ENCODE peak calls at places on chromosome 17, in five cellular contexts. O is sigmoid colon, M is HFF-Myc, A is tibial artery, G is psoas muscle. J is an unnamed sample.
A peak's percentile ranks its signal among the peaks of the same experiment; 100 is the strongest.

GRCh38 chr17:42553866-42554249 is 1.1 kb downstream of the HSD17B1 start:
- DNase-seq in A (no peak), G (peak; percentile 58), M (no peak), O (no peak), J (no peak)

GRCh38 chr17:83030432-83030831 is 49.0 kb upstream of the METRNL start:
- DNase-seq in G (no peak), A (no peak), O (peak; percentile 50), M (no peak), J (no peak)

GRCh38 chr17:35807371-35808144 is 1.7 kb upstream of the TAF15 start:
- DNase-seq in G (no peak), M (no peak), A (no peak), O (no peak), J (no peak)

GRCh38 chr17:42459983-42460300 is 1.3 kb downstream of the ATP6V0A1 start:
- DNase-seq in M (no peak), O (no peak), A (no peak), G (no peak), J (no peak)

GRCh38 chr17:21272881-21273839 is 11.4 kb upstream of the MAP2K3 start:
- DNase-seq in A (no peak), M (no peak), G (peak; percentile 39), O (no peak), J (no peak)

GRCh38 chr17:76171701-76172100 is 30.7 kb upstream of the FOXJ1 start:
- DNase-seq in A (no peak), O (no peak), G (no peak), M (no peak), J (no peak)

GRCh38 chr17:40399185-40399584 is 18.5 kb downstream of the TOP2A start:
- DNase-seq in O (no peak), G (no peak), M (peak; percentile 22), A (no peak), J (no peak)

GRCh38 chr17:34561328-34561727 is 18.1 kb upstream of the TMEM132E start:
- DNase-seq in A (no peak), M (no peak), O (no peak), G (no peak), J (no peak)

GRCh38 chr17:2227025-2227699 is 76.4 kb downstream of the SMG6 start:
- DNase-seq in A (no peak), O (no peak), G (no peak), M (no peak), J (no peak)

GRCh38 chr17:7551396-7551795 is 2.5 kb downstream of the TNFSF12 start:
- DNase-seq in O (no peak), G (no peak), M (no peak), A (no peak), J (no peak)

GRCh38 chr17:333626-334396 is 18.8 kb downstream of the RPH3AL start:
- DNase-seq in G (peak; percentile 92), M (no peak), O (peak; percentile 95), A (peak; percentile 79), J (no peak)

GRCh38 chr17:37220609-37220953 is 155.2 kb upstream of the C17orf78 start:
- DNase-seq in M (no peak), O (no peak), G (no peak), A (no peak), J (peak; percentile 34)
- TF ChIP-seq CTCF in M (peak; percentile 40), O (no peak), G (peak; percentile 29), A (no peak), J (no peak)

DNA sequence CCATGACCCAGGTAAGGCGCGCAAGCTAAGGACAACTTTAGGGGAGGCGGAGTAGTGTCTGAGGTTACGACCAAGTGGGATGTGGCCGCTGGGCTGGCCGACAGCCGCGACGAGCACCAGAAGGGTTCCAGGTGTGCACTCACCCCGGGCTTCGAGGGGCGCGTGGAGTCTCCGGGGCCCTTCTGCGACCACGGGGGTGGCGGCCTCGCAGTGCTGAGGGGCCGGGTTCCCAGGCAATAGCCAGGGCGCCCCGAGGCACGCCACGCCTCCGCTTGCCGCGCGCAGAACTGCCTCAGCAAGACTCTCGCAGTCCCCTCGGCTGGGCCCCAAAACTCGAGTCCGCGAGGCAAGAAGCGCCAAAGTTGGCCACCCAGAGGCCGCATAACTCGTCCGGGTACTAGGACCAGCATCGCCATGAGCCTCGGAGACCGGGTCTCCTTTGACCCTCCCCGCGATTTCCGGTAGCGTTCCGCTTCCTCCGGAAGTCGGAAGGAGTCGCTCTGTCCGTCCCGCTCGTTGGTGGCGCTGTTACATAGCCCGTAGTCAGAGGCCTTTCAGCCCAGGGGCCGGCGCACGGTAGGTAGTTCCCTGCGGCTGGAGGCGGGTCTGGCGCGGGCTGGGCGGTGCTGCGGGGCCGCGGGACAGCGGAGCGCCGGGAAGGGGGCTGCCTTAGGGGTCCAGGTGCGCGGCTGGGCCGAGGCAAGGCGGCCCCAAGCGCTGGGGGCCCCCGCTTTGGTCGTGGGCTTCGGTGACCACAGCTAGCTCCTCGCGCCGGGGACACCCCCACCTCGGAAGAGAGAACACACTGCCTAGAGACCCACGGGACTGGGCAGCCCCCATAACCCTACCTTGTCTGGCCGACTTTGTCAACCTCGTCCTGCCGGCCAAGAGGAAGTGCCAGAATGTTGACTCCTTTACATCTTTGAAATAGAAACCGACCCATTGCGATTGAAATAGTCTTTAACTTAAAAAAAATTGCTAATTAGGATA is at the start of the genes ADPRM and SCO1:
- DNase-seq in A (peak; percentile 95), M (peak; percentile 77), O (peak; percentile 96), G (peak; percentile 97), J (peak; percentile 90)
- TF ChIP-seq CTCF in A (no peak), M (peak; percentile 41), O (peak; percentile 25), G (peak; percentile 44), J (no peak)

GRCh38 chr17:9001539-9001938 is 19.8 kb upstream of the NTN1 start:
- DNase-seq in M (no peak), G (no peak), O (no peak), A (no peak), J (no peak)

GRCh38 chr17:9002236-9002609 is 19.1 kb upstream of the NTN1 start:
- DNase-seq in G (no peak), O (no peak), M (no peak), A (no peak), J (no peak)

GRCh38 chr17:8995711-8996110 is 25.6 kb upstream of the NTN1 start:
- DNase-seq in G (no peak), A (no peak), M (no peak), O (no peak), J (no peak)

GRCh38 chr17:8994319-8994718 is 27.0 kb upstream of the NTN1 start:
- DNase-seq in A (peak; percentile 39), G (peak; percentile 61), M (no peak), O (peak; percentile 75), J (peak; percentile 78)

GRCh38 chr17:8997994-8998628 is 23.2 kb upstream of the NTN1 start:
- DNase-seq in A (peak; percentile 49), M (no peak), O (no peak), G (peak; percentile 64), J (peak; percentile 82)
- TF ChIP-seq CTCF in A (peak; percentile 69), M (peak; percentile 95), O (peak; percentile 71), G (peak; percentile 57), J (peak; percentile 99)

DNA sequence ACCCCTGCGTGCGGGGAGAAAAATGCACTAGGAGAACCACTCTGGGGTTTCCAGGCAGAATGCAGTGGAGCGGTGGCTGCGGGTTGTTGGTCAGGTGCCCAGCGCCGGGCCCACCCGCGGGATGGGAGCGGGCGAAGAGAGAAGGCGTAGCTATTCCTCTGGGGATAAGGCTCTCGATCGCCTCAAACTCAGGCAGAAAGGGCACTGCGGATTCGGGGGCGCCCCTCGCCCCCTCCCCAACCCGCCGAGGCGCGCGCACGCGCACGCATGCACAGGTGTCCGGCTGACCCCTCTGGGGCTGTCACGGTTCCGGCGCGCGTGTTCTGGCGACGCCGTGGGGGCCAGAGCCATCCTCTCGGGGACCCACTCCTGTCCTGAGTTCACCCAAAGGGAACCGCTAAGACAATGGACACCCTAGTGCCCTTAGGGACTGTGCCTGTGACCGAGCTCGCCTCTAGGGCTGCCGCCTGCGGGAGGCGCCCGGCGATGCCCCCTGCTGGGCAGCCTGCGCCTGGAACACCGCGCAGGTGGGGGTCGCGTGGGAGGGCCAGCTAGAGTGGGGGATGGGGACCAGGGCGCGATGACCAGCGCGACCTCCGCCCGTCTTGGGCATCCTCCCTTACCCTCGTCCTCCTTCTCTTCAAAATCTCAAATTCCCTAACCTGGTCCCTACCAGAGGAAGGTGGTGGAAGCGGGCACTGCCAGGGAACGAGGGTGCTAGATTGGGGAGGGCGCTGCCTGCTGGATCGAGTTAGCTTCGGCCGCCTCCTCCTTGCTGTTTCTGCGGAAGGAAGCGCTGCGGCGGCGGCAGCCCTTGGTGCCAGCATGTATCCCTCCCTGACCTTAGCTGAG is 14.4 kb upstream of the CBX8 start:
- DNase-seq in A (no peak), O (peak; percentile 68), G (no peak), M (no peak), J (peak; percentile 70)
- TF ChIP-seq CTCF in A (peak; percentile 13), O (no peak), G (peak; percentile 46), M (peak; percentile 62), J (peak; percentile 49)

DNA sequence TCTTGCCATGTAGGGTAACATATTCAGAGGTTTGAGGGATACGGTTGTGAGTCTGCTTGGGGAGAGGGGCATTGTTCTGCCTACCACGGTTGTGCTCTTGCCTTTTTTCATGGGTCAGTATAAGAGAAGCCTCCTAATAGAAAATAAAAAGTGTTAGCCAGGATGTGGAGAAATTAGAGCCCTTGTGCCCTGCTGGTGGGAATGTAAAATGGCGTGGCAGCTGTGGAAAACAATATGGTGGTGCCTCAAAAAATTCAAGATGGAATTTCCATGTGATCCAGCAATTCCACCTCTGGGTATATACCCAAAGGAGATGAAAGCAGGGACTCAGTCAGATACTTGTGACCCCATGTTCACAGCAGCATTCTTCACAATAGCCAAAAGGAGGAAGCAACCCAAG is 14.2 kb upstream of the LRRC75A start:
- DNase-seq in G (no peak), O (no peak), A (no peak), M (no peak), J (no peak)
- TF ChIP-seq CTCF in G (no peak), O (no peak), A (no peak), M (peak; percentile 25), J (peak; percentile 52)

GRCh38 chr17:55654015-55654414 is 68.6 kb downstream of the TMEM100 start:
- DNase-seq in M (no peak), A (no peak), G (no peak), O (no peak), J (no peak)

GRCh38 chr17:55648086-55648485 is 74.6 kb downstream of the TMEM100 start:
- DNase-seq in O (no peak), G (no peak), M (no peak), A (no peak), J (no peak)

GRCh38 chr17:55652114-55652513 is 70.5 kb downstream of the TMEM100 start:
- DNase-seq in G (no peak), M (no peak), O (no peak), A (no peak), J (no peak)

GRCh38 chr17:55652825-55653224 is 69.8 kb downstream of the TMEM100 start:
- DNase-seq in A (no peak), M (no peak), O (no peak), G (no peak), J (no peak)

DNA sequence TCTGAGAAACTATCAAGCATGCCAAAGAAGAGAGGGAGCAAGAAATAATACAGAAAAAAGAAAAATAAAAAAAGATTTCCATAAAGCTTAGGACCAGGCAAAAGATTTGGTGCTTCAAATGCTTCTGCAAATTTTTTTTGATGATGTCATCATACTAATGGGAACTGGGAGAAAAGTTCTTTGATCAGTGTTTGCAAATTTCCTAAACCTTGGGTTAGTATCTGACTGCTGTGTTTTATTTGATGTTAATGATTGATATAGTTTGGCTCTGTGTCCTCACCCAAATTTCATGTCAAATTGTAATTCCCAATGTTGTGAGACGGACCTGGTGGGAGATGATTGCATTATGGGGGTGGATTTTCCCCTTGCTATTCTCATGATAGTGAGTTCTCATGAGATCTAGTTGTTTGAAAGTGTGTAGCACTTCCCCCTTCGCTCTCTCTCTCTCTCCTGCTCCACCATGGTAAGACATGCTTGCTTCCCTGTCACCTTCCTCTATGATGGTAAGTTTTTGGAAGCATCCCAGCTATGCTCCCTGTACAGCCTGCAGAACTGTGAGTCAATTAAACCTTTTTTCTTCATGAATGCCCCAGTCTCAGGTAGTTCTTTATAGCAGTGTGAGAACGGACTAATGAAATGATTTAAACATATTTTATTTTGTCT is 72.6 kb downstream of the TMEM100 start:
- DNase-seq in G (no peak), A (no peak), M (no peak), O (no peak), J (no peak)
- TF ChIP-seq CTCF in G (no peak), A (no peak), M (no peak), O (no peak), J (no peak)